ENCODE peak calls at places on chromosomes 16 and 17, in four cellular contexts. I is ascending aorta, S is prostate gland, Z is tibial nerve. C is an unnamed sample.

GRCh38 chr16:25256821-25257503 is 683 bp downstream of the ZKSCAN2 start:
- DNase-seq in S (peak), I (peak), Z (no peak), C (no peak)

GRCh38 chr16:79073560-79073959 is 527.0 kb downstream of the MAF start:
- DNase-seq in S (no peak), Z (no peak), I (peak), C (no peak)

GRCh38 chr17:43013296-43013695 is 6.7 kb downstream of the IFI35 start:
- DNase-seq in Z (no peak), I (no peak), S (no peak), C (no peak)

GRCh38 chr16:81723098-81723723 is 55.9 kb upstream of the PLCG2 start:
- DNase-seq in S (peak), I (no peak), Z (peak), C (no peak)

GRCh38 chr16:11160676-11161115 is 95.3 kb downstream of the SOCS1 start:
- DNase-seq in S (no peak), Z (no peak), I (no peak), C (no peak)

GRCh38 chr17:61635913-61636432 is 45.0 kb upstream of the NACA2 start:
- DNase-seq in Z (peak), I (no peak), S (peak), C (no peak)

GRCh38 chr16:72666267-72666666 is 381.7 kb downstream of the ZFHX3 start:
- DNase-seq in Z (no peak), I (no peak), S (no peak), C (no peak)

GRCh38 chr17:75335315-75335714 is 46.1 kb upstream of the SLC25A19 start:
- DNase-seq in Z (no peak), I (no peak), S (no peak), C (no peak)

GRCh38 chr16:85651822-85652430 is 36.8 kb downstream of the GINS2 start:
- DNase-seq in I (no peak), S (no peak), Z (no peak), C (no peak)

GRCh38 chr17:70644093-70644492 is 474.8 kb downstream of the KCNJ2 start:
- DNase-seq in Z (no peak), S (no peak), I (no peak), C (no peak)

GRCh38 chr16:46583036-46583435 is 38.1 kb downstream of the SHCBP1 start:
- DNase-seq in I (no peak), S (no peak), Z (no peak), C (no peak)

GRCh38 chr16:56576585-56577299 is 11.9 kb downstream of the MT4 start:
- DNase-seq in Z (peak), I (peak), S (peak), C (no peak)

GRCh38 chr16:11612110-11612981 is 25.6 kb upstream of the LITAF start:
- DNase-seq in S (no peak), Z (no peak), I (no peak), C (no peak)

GRCh38 chr16:49596699-49597291 is 223.2 kb downstream of the C16orf78 start:
- DNase-seq in I (peak), Z (no peak), S (no peak), C (no peak)

GRCh38 chr17:44219636-44220210 is at the start of gene UBTF:
- DNase-seq in S (peak), I (peak), Z (no peak), C (peak)

GRCh38 chr16:85395913-85396878 is 216.9 kb upstream of the GSE1 start:
- DNase-seq in I (peak), S (peak), Z (no peak), C (no peak)

GRCh38 chr16:6132121-6132520 is 1034.5 kb upstream of the EEF2KMT start:
- DNase-seq in S (no peak), Z (no peak), I (no peak), C (no peak)

GRCh38 chr17:4566785-4567184 is 6.4 kb upstream of the GGT6 start:
- DNase-seq in I (no peak), Z (peak), S (peak), C (no peak)

GRCh38 chr17:33674685-33675084 is 381.6 kb upstream of the ASIC2 start:
- DNase-seq in Z (peak), S (peak), I (no peak), C (peak)

GRCh38 chr17:59299400-59300092 is 31.9 kb upstream of the YPEL2 start:
- DNase-seq in Z (no peak), S (no peak), I (no peak), C (no peak)

GRCh38 chr17:382644-383533 is 30.3 kb upstream of the RPH3AL start:
- DNase-seq in I (no peak), S (peak), Z (peak), C (peak)

GRCh38 chr16:3400779-3401688 is at the start of the genes ZNF174 and ZSCAN32:
- DNase-seq in I (peak), S (peak), Z (peak), C (peak)

GRCh38 chr17:4498461-4499397 is at the start of gene SPNS2:
- DNase-seq in S (peak), Z (no peak), I (peak), C (peak)

GRCh38 chr17:63113167-63113566 is 147.1 kb downstream of the TANC2 start:
- DNase-seq in S (no peak), I (no peak), Z (no peak), C (no peak)

GRCh38 chr16:86664518-86665318 is 86.4 kb downstream of the FOXL1 start:
- DNase-seq in I (peak), Z (no peak), S (no peak), C (no peak)

GRCh38 chr17:38428150-38428642 is at the start of gene ARHGAP23:
- DNase-seq in I (peak), Z (no peak), S (peak), C (peak)

GRCh38 chr16:23948949-23949392 is 113.2 kb downstream of the PRKCB start:
- DNase-seq in S (no peak), I (no peak), Z (no peak), C (no peak)

GRCh38 chr17:55202906-55203305 is 61.9 kb upstream of the HLF start:
- DNase-seq in I (no peak), Z (no peak), S (no peak), C (no peak)

GRCh38 chr17:63707151-63707550 is 7.2 kb upstream of the LIMD2 start:
- DNase-seq in I (peak), S (no peak), Z (no peak), C (no peak)

GRCh38 chr16:84467709-84468108 is 36.8 kb downstream of the MEAK7 start:
- DNase-seq in Z (no peak), S (no peak), I (no peak), C (no peak)

DNA sequence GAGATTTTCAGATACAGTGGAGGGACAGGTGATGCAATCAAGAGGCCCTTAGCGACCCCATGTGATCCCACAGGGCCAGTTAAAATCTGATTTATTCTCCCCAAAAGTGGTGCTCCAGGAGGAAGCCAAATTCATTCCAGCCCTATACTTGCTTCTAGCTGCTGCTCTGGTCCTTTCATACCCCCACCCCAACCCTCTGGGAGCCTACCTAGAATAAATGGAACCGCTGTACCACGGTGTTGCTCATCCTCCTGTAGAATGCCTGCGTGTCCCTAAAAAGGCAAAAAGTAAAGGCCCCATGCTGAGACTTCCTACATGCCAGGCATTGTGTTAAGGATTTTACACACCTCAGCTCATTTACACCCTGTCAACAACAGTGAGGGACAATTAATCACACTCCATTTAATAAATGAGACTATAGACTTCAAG is 2.0 kb upstream of the RASL10B start:
- DNase-seq in S (no peak), I (no peak), Z (no peak), C (no peak)
- H3K27ac ChIP-seq in S (no peak), I (no peak), Z (no peak), C (no peak)

DNA sequence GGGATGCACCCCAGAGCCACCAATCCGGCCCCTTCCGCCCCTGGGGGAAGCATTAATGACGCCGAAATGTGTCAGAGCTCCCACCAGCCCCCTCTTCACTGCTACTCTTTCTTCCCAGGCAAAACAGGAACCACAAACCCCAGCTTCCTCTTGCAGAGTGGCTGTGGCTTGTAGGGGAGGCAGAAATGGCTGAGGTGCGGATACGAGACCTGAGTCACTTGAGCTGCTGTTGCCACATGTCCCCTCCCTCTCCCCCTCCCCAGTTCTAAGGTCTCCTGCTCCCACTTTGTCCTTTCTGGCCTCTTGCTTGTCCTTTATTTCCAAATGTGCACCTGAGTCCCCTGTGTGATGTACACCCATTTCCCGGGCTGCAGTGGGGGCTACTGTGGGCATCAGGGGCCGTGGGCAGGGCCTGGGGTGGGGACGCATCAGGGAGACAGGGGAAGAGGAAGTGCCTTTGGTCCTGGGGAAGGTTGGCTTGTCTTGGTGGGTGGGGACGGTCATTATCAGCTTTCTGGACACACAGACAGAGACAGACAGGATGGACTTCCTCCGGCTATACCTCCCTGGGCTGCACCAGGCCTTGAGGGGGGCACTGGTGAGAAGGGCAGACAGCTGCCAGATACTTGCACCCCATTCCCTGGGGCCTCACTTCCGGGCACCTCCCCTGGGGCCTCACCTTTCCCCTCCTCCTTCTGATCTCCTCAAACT is at the start of gene APOBR:
- DNase-seq in Z (peak), S (no peak), I (peak), C (no peak)
- H3K4me3 ChIP-seq in Z (peak), S (no peak), I (peak), C (peak)

GRCh38 chr17:13024033-13024432 is 6.2 kb upstream of the ELAC2 start:
- DNase-seq in S (no peak), Z (no peak), I (no peak), C (no peak)
- TF ChIP-seq CTCF in S (no peak), Z (no peak), I (no peak), C (no peak)

DNA sequence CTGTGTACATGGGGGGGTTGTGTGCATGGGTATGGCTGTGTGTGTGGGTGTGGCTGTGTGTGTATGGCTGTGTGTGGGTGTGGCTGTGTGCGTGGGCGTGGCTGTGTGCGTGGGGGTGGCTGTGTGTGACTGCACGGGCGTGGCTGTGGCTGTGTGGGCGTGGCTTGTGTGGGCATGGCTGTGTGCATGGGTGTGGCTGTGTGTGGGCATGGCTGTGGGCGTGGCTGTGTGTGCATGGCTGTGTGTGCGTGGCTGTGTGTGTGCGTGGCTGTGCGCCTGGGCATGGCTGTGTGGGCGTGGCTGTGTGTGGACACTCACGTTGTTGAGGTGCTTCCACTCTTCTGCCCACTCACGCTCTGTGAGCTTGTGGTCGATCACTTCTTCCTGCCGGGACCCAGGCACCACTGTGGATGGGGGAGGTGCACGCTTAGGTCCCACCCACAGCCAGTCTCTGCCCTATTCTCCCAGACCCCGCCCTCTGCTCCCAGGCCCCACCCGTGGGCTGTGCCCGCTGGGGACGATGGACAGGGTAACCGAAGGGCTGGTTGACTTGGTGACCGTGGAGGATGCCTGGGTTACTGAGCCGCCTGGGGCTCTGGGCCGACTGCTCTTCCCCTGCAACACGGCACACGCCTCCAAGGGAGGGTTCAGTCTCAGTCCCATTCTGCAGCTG is 16.0 kb upstream of the PABPN1L start:
- DNase-seq in S (no peak), Z (no peak), I (no peak), C (no peak)
- H3K27ac ChIP-seq in S (no peak), Z (no peak), I (no peak), C (no peak)

GRCh38 chr17:77319211-77320031 is 178.7 kb downstream of the SEC14L1 start:
- DNase-seq in I (peak), S (peak), Z (peak), C (peak)
- H3K4me3 ChIP-seq in I (peak), S (peak), Z (peak), C (peak)

GRCh38 chr17:29585080-29585751 is 4.2 kb downstream of the GIT1 start:
- DNase-seq in I (no peak), Z (no peak), S (no peak), C (no peak)
- TF ChIP-seq CTCF in I (no peak), Z (peak), S (no peak), C (peak)

DNA sequence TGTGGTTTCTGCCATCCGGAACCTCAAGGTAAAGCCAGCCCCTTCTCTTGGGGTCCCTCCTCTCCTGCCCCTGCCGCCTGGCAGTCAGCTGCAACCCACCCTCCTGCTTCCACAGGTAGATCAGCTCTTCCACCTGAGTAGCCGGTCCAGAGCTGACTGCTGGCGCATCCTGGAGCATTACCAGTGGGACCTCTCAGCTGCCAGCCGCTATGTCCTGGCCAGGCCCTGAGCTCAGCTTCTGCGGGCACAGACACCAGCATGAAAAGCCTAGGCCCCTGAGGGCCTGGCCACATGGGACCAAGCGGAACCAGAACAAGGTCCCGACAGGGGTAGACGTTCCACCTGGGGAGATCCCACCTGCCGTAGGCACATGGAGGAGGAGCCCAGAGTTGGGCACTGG is 5.5 kb downstream of the PLSCR3 start:
- DNase-seq in Z (no peak), S (no peak), I (no peak), C (no peak)
- H3K27ac ChIP-seq in Z (no peak), S (no peak), I (no peak), C (no peak)

DNA sequence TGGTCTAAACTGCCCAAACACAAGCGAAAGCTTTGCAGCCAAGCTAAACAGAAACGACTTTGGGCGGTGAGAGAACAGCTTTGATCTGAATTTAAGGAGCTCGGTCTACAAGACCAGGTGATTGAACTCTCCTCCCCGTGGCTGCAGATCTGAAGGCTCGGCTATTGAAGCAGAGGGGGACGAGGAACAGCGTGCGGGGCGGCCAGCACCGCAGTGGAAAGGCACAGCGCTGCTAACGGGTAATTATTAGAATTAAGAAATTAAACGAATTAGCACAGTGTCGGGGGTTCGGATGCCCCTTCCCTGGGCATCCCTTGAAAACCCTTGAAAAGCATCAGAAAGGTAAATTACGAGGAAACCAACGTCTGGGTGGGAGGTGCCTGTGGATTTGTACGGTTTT is 431 bp downstream of the TEKT3 start:
- DNase-seq in Z (no peak), S (no peak), I (no peak), C (no peak)
- H3K4me3 ChIP-seq in Z (peak), S (peak), I (peak), C (peak)